ENCODE peak calls at places on chromosomes 12 and 14, in ten cellular contexts. B, C, M, S, U, P, Q, F, G and I are unnamed samples.

GRCh38 chr12:12415886-12416285 is 59.0 kb downstream of the BORCS5 start:
- DNase-seq in B (no peak), C (no peak), M (no peak), S (no peak), U (no peak), P (no peak), Q (no peak), F (no peak), G (no peak), I (no peak)

GRCh38 chr12:69415471-69416275 is 54.5 kb upstream of the FRS2 start:
- DNase-seq in B (peak), C (peak), M (peak), S (no peak), U (peak), P (peak), Q (peak), F (peak), G (peak), I (peak)

GRCh38 chr12:103799504-103800251 is 41.4 kb downstream of the NT5DC3 start:
- DNase-seq in B (no peak), C (peak), M (no peak), S (no peak), U (peak), P (no peak), Q (peak), F (no peak), G (peak), I (peak)

GRCh38 chr12:120314220-120314619 is 12.1 kb downstream of the SIRT4 start:
- DNase-seq in B (no peak), C (no peak), M (no peak), S (no peak), U (peak), P (no peak), Q (no peak), F (no peak), G (no peak), I (no peak)

GRCh38 chr12:105109465-105110212 is 2.1 kb downstream of the WASHC4 start:
- DNase-seq in B (no peak), C (peak), M (no peak), S (no peak), U (peak), P (no peak), Q (peak), F (no peak), G (no peak), I (peak)

GRCh38 chr12:102408487-102409297 is 71.7 kb downstream of the IGF1 start:
- DNase-seq in B (no peak), C (no peak), M (no peak), S (no peak), U (no peak), P (no peak), Q (no peak), F (no peak), G (no peak), I (no peak)

GRCh38 chr12:65935906-65936528 is 111.7 kb downstream of the HMGA2 start:
- DNase-seq in B (no peak), C (no peak), M (no peak), S (no peak), U (peak), P (no peak), Q (no peak), F (no peak), G (no peak), I (no peak)

GRCh38 chr12:6752181-6752930 is 585 bp downstream of the MLF2 start:
- DNase-seq in B (peak), C (peak), M (peak), S (no peak), U (peak), P (peak), Q (peak), F (no peak), G (peak), I (peak)

GRCh38 chr14:85536835-85537195 is 6.9 kb downstream of the FLRT2 start:
- DNase-seq in B (no peak), C (peak), M (no peak), S (no peak), U (peak), P (no peak), Q (peak), F (no peak), G (no peak), I (peak)

GRCh38 chr12:53078425-53079225 is 565 bp downstream of the SPRYD3 start:
- DNase-seq in B (no peak), C (no peak), M (no peak), S (no peak), U (no peak), P (no peak), Q (peak), F (no peak), G (no peak), I (peak)

GRCh38 chr14:78849952-78850351 is 679.8 kb downstream of the NRXN3 start:
- DNase-seq in B (no peak), C (no peak), M (no peak), S (no peak), U (no peak), P (no peak), Q (no peak), F (no peak), G (no peak), I (no peak)

GRCh38 chr12:94207467-94208432 is 59.4 kb downstream of the PLXNC1 start:
- DNase-seq in B (no peak), C (no peak), M (no peak), S (no peak), U (peak), P (no peak), Q (no peak), F (no peak), G (no peak), I (peak)

GRCh38 chr14:106586098-106586704 is 1059.8 kb downstream of the TMEM121 start:
- DNase-seq in B (peak), C (no peak), M (peak), S (no peak), U (no peak), P (no peak), Q (no peak), F (no peak), G (no peak), I (no peak)

GRCh38 chr14:105384605-105385321 is 13.6 kb upstream of the TEX22 start:
- DNase-seq in B (peak), C (no peak), M (no peak), S (no peak), U (no peak), P (peak), Q (no peak), F (no peak), G (peak), I (no peak)

GRCh38 chr14:103960457-103960856 is 18.1 kb upstream of the RD3L start:
- DNase-seq in B (no peak), C (no peak), M (peak), S (no peak), U (no peak), P (no peak), Q (no peak), F (no peak), G (no peak), I (no peak)

GRCh38 chr12:77133566-77133965 is 68.2 kb upstream of the E2F7 start:
- DNase-seq in B (peak), C (peak), M (no peak), S (no peak), U (peak), P (peak), Q (peak), F (peak), G (no peak), I (peak)

GRCh38 chr12:109777544-109777943 is 55.7 kb downstream of the TRPV4 start:
- DNase-seq in B (peak), C (no peak), M (no peak), S (no peak), U (peak), P (no peak), Q (peak), F (peak), G (no peak), I (peak)

GRCh38 chr12:34204830-34205285 is 182.6 kb downstream of the ALG10 start:
- DNase-seq in B (no peak), C (no peak), M (peak), S (no peak), U (no peak), P (no peak), Q (no peak), F (no peak), G (no peak), I (no peak)

GRCh38 chr14:85535916-85536834 is 6.2 kb downstream of the FLRT2 start:
- DNase-seq in B (no peak), C (peak), M (peak), S (no peak), U (peak), P (no peak), Q (peak), F (no peak), G (peak), I (peak)

GRCh38 chr12:132399092-132400010 is 70.0 kb upstream of the GALNT9 start:
- DNase-seq in B (no peak), C (no peak), M (no peak), S (no peak), U (no peak), P (peak), Q (no peak), F (no peak), G (no peak), I (no peak)

GRCh38 chr12:40969796-40970195 is 218.3 kb upstream of the PDZRN4 start:
- DNase-seq in B (no peak), C (no peak), M (no peak), S (no peak), U (no peak), P (no peak), Q (no peak), F (no peak), G (no peak), I (no peak)

GRCh38 chr12:78245111-78245510 is 414.4 kb downstream of the NAV3 start:
- DNase-seq in B (no peak), C (no peak), M (no peak), S (no peak), U (no peak), P (no peak), Q (no peak), F (no peak), G (no peak), I (no peak)

GRCh38 chr12:67582238-67582834 is 66.2 kb upstream of the DYRK2 start:
- DNase-seq in B (no peak), C (no peak), M (no peak), S (no peak), U (no peak), P (no peak), Q (no peak), F (no peak), G (no peak), I (no peak)

GRCh38 chr14:90405755-90406154 is 8.9 kb downstream of the CALM1 start:
- DNase-seq in B (no peak), C (no peak), M (no peak), S (no peak), U (no peak), P (no peak), Q (no peak), F (no peak), G (no peak), I (no peak)

GRCh38 chr14:45082420-45082819 is 1.5 kb upstream of the PRPF39 start:
- DNase-seq in B (no peak), C (no peak), M (no peak), S (no peak), U (no peak), P (no peak), Q (no peak), F (no peak), G (no peak), I (no peak)

GRCh38 chr12:93979189-93979588 is 169.2 kb upstream of the PLXNC1 start:
- DNase-seq in B (no peak), C (peak), M (no peak), S (no peak), U (peak), P (no peak), Q (peak), F (no peak), G (peak), I (peak)

GRCh38 chr12:238116-238515 is 24.2 kb upstream of the SLC6A12 start:
- DNase-seq in B (no peak), C (no peak), M (no peak), S (no peak), U (no peak), P (no peak), Q (no peak), F (no peak), G (no peak), I (no peak)

GRCh38 chr12:65673732-65674131 is 150.6 kb upstream of the HMGA2 start:
- DNase-seq in B (no peak), C (no peak), M (no peak), S (no peak), U (peak), P (no peak), Q (peak), F (no peak), G (no peak), I (peak)

GRCh38 chr12:108890208-108890607 is 10.3 kb downstream of the DAO start:
- DNase-seq in B (no peak), C (no peak), M (no peak), S (no peak), U (peak), P (no peak), Q (peak), F (no peak), G (no peak), I (peak)

GRCh38 chr14:22556021-22556989 is 32.7 kb downstream of the DAD1 start:
- DNase-seq in B (no peak), C (no peak), M (no peak), S (no peak), U (peak), P (no peak), Q (peak), F (no peak), G (peak), I (no peak)

GRCh38 chr12:52806821-52807543 is 6.9 kb downstream of the KRT4 start:
- DNase-seq in B (no peak), C (no peak), M (no peak), S (no peak), U (no peak), P (no peak), Q (no peak), F (no peak), G (no peak), I (no peak)

GRCh38 chr12:112907415-112908157 is 824 bp downstream of the OAS1 start:
- DNase-seq in B (no peak), C (no peak), M (no peak), S (no peak), U (no peak), P (no peak), Q (no peak), F (no peak), G (no peak), I (no peak)

GRCh38 chr14:61418749-61419148 is 97.4 kb downstream of the PRKCH start:
- DNase-seq in B (no peak), C (no peak), M (no peak), S (no peak), U (peak), P (no peak), Q (no peak), F (no peak), G (peak), I (peak)

GRCh38 chr14:67524152-67524963 is 8.7 kb upstream of the PLEKHH1 start:
- DNase-seq in B (no peak), C (no peak), M (no peak), S (no peak), U (no peak), P (no peak), Q (no peak), F (no peak), G (no peak), I (no peak)

GRCh38 chr14:73712540-73713141 is 1.5 kb downstream of the PNMA1 start:
- DNase-seq in B (no peak), C (peak), M (peak), S (no peak), U (peak), P (no peak), Q (peak), F (no peak), G (no peak), I (peak)

GRCh38 chr12:100450726-100451125 is 22.9 kb upstream of the NR1H4 start:
- DNase-seq in B (no peak), C (no peak), M (no peak), S (no peak), U (peak), P (no peak), Q (no peak), F (no peak), G (no peak), I (peak)

GRCh38 chr14:102711207-102711606 is 66.0 kb upstream of the TRAF3 start:
- DNase-seq in B (no peak), C (no peak), M (peak), S (no peak), U (no peak), P (no peak), Q (no peak), F (no peak), G (no peak), I (no peak)

DNA sequence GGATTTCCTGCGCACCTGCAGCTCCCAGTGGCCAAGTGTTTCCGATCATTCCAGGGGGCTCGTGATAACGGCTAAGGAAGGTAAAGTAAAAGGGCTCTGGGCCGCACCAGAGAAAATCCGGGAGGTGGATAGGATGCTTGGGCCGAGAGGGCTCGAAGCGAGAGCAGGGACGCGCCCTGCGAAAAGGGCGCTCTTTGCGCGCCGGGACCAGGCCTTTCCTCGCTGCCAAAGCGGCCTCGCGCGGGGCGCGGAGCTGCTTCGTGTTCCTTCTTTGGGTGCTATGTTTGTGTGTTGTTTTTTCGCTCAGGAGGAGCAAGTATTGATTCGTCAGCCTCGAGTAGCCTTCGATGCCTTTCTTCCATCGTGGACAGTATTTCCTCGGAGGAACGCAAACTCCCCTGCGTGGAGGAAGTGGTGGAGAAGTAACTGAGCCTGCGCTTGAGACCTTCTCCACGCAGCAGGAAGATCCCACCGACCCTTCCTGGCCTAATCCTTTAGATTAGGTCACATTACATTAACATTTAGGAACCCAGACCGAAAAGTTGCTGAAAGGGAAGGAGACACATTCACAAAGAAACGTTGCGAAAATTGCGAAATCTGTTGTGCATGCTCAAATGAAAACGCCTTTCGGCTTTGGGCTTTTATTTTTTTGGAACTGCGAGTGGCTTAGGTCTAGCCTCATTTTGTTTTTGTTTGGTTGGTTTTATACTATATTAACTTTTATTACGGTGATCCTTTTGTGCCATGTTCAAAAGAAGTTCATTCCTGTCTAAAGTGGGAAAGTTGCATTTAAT is 1.3 kb downstream of the MYF6 start:
- DNase-seq in B (no peak), C (no peak), M (no peak), S (no peak), U (peak), P (no peak), Q (no peak), F (no peak), G (no peak), I (no peak)
- H3K4me3 ChIP-seq in B (no peak), C (no peak), M (no peak), S (no peak), U (peak), P (peak), Q (no peak), F (no peak), G (no peak), I (no peak)

DNA sequence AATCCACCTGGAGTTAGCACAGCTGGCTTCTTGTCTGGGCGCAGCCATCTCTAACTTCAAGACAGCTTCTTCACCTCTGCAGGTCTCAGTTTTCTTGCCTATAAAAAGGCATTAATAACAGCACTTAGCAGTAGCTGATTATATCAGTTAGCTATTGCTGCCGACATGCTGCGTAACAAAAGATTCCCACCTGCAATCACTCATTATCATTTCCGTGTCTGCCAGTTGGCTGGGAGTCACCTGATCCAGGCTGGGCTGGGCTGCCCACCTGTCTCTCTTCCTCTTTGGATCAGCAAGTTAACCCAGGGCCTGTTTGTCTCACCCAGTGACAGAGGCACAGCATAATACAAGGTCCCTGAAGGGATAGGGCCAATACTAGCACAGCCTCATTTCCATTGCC is 109.7 kb downstream of the SCARB1 start:
- DNase-seq in B (no peak), C (no peak), M (no peak), S (no peak), U (no peak), P (no peak), Q (no peak), F (no peak), G (no peak), I (no peak)
- TF ChIP-seq CTCF in B (no peak), C (no peak), M (no peak), S (no peak), U (no peak), P (no peak), Q (no peak), F (no peak), G (no peak), I (no peak)

DNA sequence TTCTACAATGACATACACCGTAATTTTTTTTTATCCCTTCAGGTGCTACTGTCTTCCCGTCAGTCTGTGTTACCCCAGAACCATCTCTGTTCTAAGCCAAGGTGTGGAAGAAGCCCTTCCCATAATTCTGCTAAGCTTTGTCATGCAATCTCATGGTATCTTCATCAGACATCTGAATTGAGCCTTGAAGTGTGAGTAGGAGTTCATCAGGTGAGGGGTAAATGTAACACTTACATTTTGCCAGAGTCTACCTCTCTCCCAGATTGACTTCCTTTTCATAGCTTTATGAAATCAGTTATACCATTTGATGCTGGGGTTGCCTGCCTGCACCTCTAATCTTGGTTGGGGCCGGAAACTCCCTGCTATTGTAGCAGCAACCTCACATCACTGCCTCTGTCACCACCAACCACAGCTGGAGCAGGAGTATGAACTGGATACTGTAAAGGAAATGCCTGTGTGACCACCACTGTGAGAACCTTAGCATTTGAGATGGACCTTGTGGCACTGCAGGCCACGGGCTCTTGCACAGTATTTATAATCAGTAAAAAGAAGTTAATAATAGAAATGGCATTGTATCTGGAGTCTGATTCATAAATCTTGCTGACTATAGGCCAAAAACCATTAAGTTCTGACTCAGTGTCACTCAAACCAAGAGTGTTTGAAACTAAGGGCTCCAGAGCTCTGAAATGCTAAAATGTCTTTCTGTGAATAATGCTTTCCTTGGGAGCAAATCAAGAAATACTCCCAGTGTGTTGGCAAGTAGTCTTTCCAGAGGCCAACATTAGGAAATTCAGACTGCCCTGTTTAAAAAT is 58.6 kb upstream of the STK38L start:
- DNase-seq in B (no peak), C (no peak), M (no peak), S (no peak), U (peak), P (no peak), Q (peak), F (no peak), G (no peak), I (peak)
- H3K4me3 ChIP-seq in B (no peak), C (no peak), M (no peak), S (no peak), U (no peak), P (no peak), Q (no peak), F (no peak), G (no peak), I (no peak)

GRCh38 chr14:71322660-71323250 is 415.5 kb downstream of the PCNX1 start:
- DNase-seq in B (no peak), C (peak), M (peak), S (no peak), U (peak), P (no peak), Q (peak), F (peak), G (no peak), I (peak)
- TF ChIP-seq CTCF in B (peak), C (peak), M (peak), S (peak), U (peak), P (peak), Q (peak), F (peak), G (peak), I (peak)

GRCh38 chr14:24237463-24237955 is 4.8 kb downstream of the GMPR2 start:
- DNase-seq in B (no peak), C (no peak), M (no peak), S (no peak), U (no peak), P (no peak), Q (no peak), F (no peak), G (no peak), I (no peak)
- H3K4me3 ChIP-seq in B (no peak), C (no peak), M (no peak), S (no peak), U (no peak), P (no peak), Q (no peak), F (no peak), G (no peak), I (no peak)

GRCh38 chr14:92990456-92991430 is 67.8 kb downstream of the CHGA start:
- DNase-seq in B (no peak), C (no peak), M (peak), S (no peak), U (no peak), P (peak), Q (no peak), F (no peak), G (no peak), I (no peak)
- TF ChIP-seq CTCF in B (no peak), C (no peak), M (no peak), S (no peak), U (no peak), P (peak), Q (no peak), F (no peak), G (no peak), I (no peak)

GRCh38 chr14:74855021-74855420 is 20.9 kb downstream of the PROX2 start:
- DNase-seq in B (no peak), C (no peak), M (no peak), S (no peak), U (no peak), P (no peak), Q (no peak), F (no peak), G (no peak), I (no peak)
- H3K4me3 ChIP-seq in B (no peak), C (no peak), M (no peak), S (no peak), U (no peak), P (no peak), Q (no peak), F (no peak), G (no peak), I (no peak)

GRCh38 chr12:4324366-4324765 is 3.4 kb downstream of the TIGAR start:
- DNase-seq in B (no peak), C (no peak), M (no peak), S (no peak), U (no peak), P (no peak), Q (no peak), F (no peak), G (no peak), I (no peak)
- TF ChIP-seq CTCF in B (no peak), C (no peak), M (no peak), S (no peak), U (no peak), P (no peak), Q (no peak), F (no peak), G (no peak), I (no peak)